ENCODE peak calls at places on chromosome 3, in eight cellular contexts. One of them, this sample, is unnamed.

GRCh38 chr3:161070252-161070930 is 34.8 kb downstream of the B3GALNT1 start:
- DNase-seq in neural progenitor cell: peak; percentile 19
- DNase-seq in body of pancreas: peak; percentile 8
- DNase-seq in colonic mucosa: no peak
- DNase-seq in aorta: no peak
- DNase-seq in DND-41: no peak
- DNase-seq in MM.1S: no peak
- DNase-seq in HCT116: no peak
- DNase-seq in this sample: no peak

GRCh38 chr3:35966629-35967464 is 327.5 kb downstream of the ARPP21 start:
- DNase-seq in colonic mucosa: no peak
- DNase-seq in HCT116: no peak
- DNase-seq in MM.1S: no peak
- DNase-seq in aorta: no peak
- DNase-seq in DND-41: no peak
- DNase-seq in neural progenitor cell: no peak
- DNase-seq in body of pancreas: no peak
- DNase-seq in this sample: no peak

GRCh38 chr3:4820296-4821121 is 158.7 kb upstream of the BHLHE40 start:
- DNase-seq in HCT116: no peak
- DNase-seq in DND-41: peak; percentile 98
- DNase-seq in MM.1S: no peak
- DNase-seq in aorta: no peak
- DNase-seq in neural progenitor cell: no peak
- DNase-seq in colonic mucosa: no peak
- DNase-seq in body of pancreas: no peak
- DNase-seq in this sample: no peak

GRCh38 chr3:29561651-29562050 is 280.8 kb downstream of the RBMS3 start:
- DNase-seq in neural progenitor cell: no peak
- DNase-seq in HCT116: no peak
- DNase-seq in MM.1S: no peak
- DNase-seq in aorta: no peak
- DNase-seq in body of pancreas: no peak
- DNase-seq in colonic mucosa: no peak
- DNase-seq in DND-41: no peak
- DNase-seq in this sample: no peak

GRCh38 chr3:13348100-13348499 is 72.0 kb downstream of the NUP210 start:
- DNase-seq in HCT116: no peak
- DNase-seq in neural progenitor cell: no peak
- DNase-seq in DND-41: no peak
- DNase-seq in body of pancreas: no peak
- DNase-seq in colonic mucosa: no peak
- DNase-seq in MM.1S: no peak
- DNase-seq in aorta: no peak
- DNase-seq in this sample: no peak

GRCh38 chr3:170876537-170876936 is 6.5 kb upstream of the RPL22L1 start:
- DNase-seq in neural progenitor cell: no peak
- DNase-seq in aorta: no peak
- DNase-seq in HCT116: no peak
- DNase-seq in DND-41: no peak
- DNase-seq in MM.1S: no peak
- DNase-seq in body of pancreas: no peak
- DNase-seq in colonic mucosa: no peak
- DNase-seq in this sample: no peak

GRCh38 chr3:189270248-189270832 is 98.6 kb downstream of the TPRG1 start:
- DNase-seq in neural progenitor cell: peak; percentile 74
- DNase-seq in MM.1S: peak; percentile 75
- DNase-seq in body of pancreas: peak; percentile 66
- DNase-seq in HCT116: peak; percentile 73
- DNase-seq in aorta: peak; percentile 72
- DNase-seq in DND-41: peak; percentile 39
- DNase-seq in colonic mucosa: peak; percentile 67
- DNase-seq in this sample: peak; percentile 51

GRCh38 chr3:192482809-192483208 is 244.5 kb downstream of the FGF12 start:
- DNase-seq in colonic mucosa: no peak
- DNase-seq in body of pancreas: no peak
- DNase-seq in neural progenitor cell: no peak
- DNase-seq in DND-41: no peak
- DNase-seq in HCT116: no peak
- DNase-seq in MM.1S: no peak
- DNase-seq in aorta: no peak
- DNase-seq in this sample: no peak

GRCh38 chr3:120429921-120430361 is 20.9 kb downstream of the FSTL1 start:
- DNase-seq in HCT116: no peak
- DNase-seq in neural progenitor cell: no peak
- DNase-seq in aorta: no peak
- DNase-seq in colonic mucosa: no peak
- DNase-seq in body of pancreas: no peak
- DNase-seq in MM.1S: no peak
- DNase-seq in DND-41: no peak
- DNase-seq in this sample: no peak

GRCh38 chr3:12490547-12490946 is 6.3 kb downstream of the TSEN2 start:
- DNase-seq in colonic mucosa: no peak
- DNase-seq in neural progenitor cell: no peak
- DNase-seq in body of pancreas: no peak
- DNase-seq in DND-41: no peak
- DNase-seq in MM.1S: no peak
- DNase-seq in aorta: no peak
- DNase-seq in HCT116: no peak
- DNase-seq in this sample: no peak

GRCh38 chr3:186121968-186122367 is 13.1 kb upstream of the ETV5 start:
- DNase-seq in body of pancreas: peak; percentile 90
- DNase-seq in HCT116: no peak
- DNase-seq in MM.1S: no peak
- DNase-seq in neural progenitor cell: no peak
- DNase-seq in DND-41: no peak
- DNase-seq in aorta: no peak
- DNase-seq in colonic mucosa: no peak
- DNase-seq in this sample: no peak

GRCh38 chr3:120907659-120908029 is 361 bp upstream of the STXBP5L start:
- DNase-seq in body of pancreas: no peak
- DNase-seq in HCT116: no peak
- DNase-seq in neural progenitor cell: no peak
- DNase-seq in DND-41: no peak
- DNase-seq in colonic mucosa: no peak
- DNase-seq in aorta: no peak
- DNase-seq in MM.1S: no peak
- DNase-seq in this sample: no peak

GRCh38 chr3:111589303-111590095 is 5.6 kb downstream of the ZBED2 start:
- DNase-seq in aorta: no peak
- DNase-seq in neural progenitor cell: no peak
- DNase-seq in MM.1S: no peak
- DNase-seq in HCT116: no peak
- DNase-seq in body of pancreas: no peak
- DNase-seq in DND-41: no peak
- DNase-seq in colonic mucosa: no peak
- DNase-seq in this sample: no peak

GRCh38 chr3:86969500-86970189 is 21.3 kb downstream of the VGLL3 start:
- DNase-seq in MM.1S: peak; percentile 56
- DNase-seq in aorta: no peak
- DNase-seq in HCT116: peak; percentile 38
- DNase-seq in colonic mucosa: peak; percentile 35
- DNase-seq in body of pancreas: peak; percentile 42
- DNase-seq in neural progenitor cell: peak; percentile 54
- DNase-seq in DND-41: peak; percentile 23
- DNase-seq in this sample: peak; percentile 27

GRCh38 chr3:99920530-99921376 is 103.1 kb downstream of the CMSS1 start:
- DNase-seq in aorta: peak; percentile 75
- DNase-seq in DND-41: no peak
- DNase-seq in neural progenitor cell: peak; percentile 32
- DNase-seq in body of pancreas: peak; percentile 81
- DNase-seq in MM.1S: no peak
- DNase-seq in colonic mucosa: peak; percentile 83
- DNase-seq in HCT116: no peak
- DNase-seq in this sample: peak; percentile 87
- H3K4me3 ChIP-seq in aorta: no peak overlapping the region
- H3K4me3 ChIP-seq in DND-41: no peak overlapping the region
- H3K4me3 ChIP-seq in neural progenitor cell: no peak overlapping the region
- H3K4me3 ChIP-seq in body of pancreas: no peak overlapping the region
- H3K4me3 ChIP-seq in MM.1S: no peak overlapping the region
- H3K4me3 ChIP-seq in colonic mucosa: no peak overlapping the region
- H3K4me3 ChIP-seq in HCT116: no peak overlapping the region
- H3K4me3 ChIP-seq in this sample: no peak overlapping the region

GRCh38 chr3:43411429-43411828 is 125.1 kb downstream of the SNRK start:
- DNase-seq in HCT116: no peak
- DNase-seq in DND-41: no peak
- DNase-seq in MM.1S: no peak
- DNase-seq in colonic mucosa: no peak
- DNase-seq in body of pancreas: no peak
- DNase-seq in aorta: no peak
- DNase-seq in neural progenitor cell: no peak
- DNase-seq in this sample: no peak
- H3K27ac ChIP-seq in HCT116: no peak overlapping the region
- H3K27ac ChIP-seq in DND-41: no peak overlapping the region
- H3K27ac ChIP-seq in MM.1S: no peak overlapping the region
- H3K27ac ChIP-seq in colonic mucosa: no peak overlapping the region
- H3K27ac ChIP-seq in body of pancreas: no peak overlapping the region
- H3K27ac ChIP-seq in aorta: no peak overlapping the region
- H3K27ac ChIP-seq in neural progenitor cell: no peak overlapping the region
- H3K27ac ChIP-seq in this sample: no peak overlapping the region

GRCh38 chr3:105837143-105837740 is 31.6 kb downstream of the CBLB start:
- DNase-seq in body of pancreas: no peak
- DNase-seq in HCT116: no peak
- DNase-seq in colonic mucosa: no peak
- DNase-seq in MM.1S: no peak
- DNase-seq in aorta: no peak
- DNase-seq in DND-41: no peak
- DNase-seq in neural progenitor cell: no peak
- DNase-seq in this sample: no peak
- H3K4me3 ChIP-seq in body of pancreas: no peak overlapping the region
- H3K4me3 ChIP-seq in HCT116: no peak overlapping the region
- H3K4me3 ChIP-seq in colonic mucosa: no peak overlapping the region
- H3K4me3 ChIP-seq in MM.1S: no peak overlapping the region
- H3K4me3 ChIP-seq in aorta: no peak overlapping the region
- H3K4me3 ChIP-seq in DND-41: no peak overlapping the region
- H3K4me3 ChIP-seq in neural progenitor cell: no peak overlapping the region
- H3K4me3 ChIP-seq in this sample: no peak overlapping the region

GRCh38 chr3:32077260-32078084 is 28.9 kb upstream of the GPD1L start:
- DNase-seq in aorta: no peak
- DNase-seq in MM.1S: no peak
- DNase-seq in colonic mucosa: peak; percentile 88
- DNase-seq in neural progenitor cell: no peak
- DNase-seq in HCT116: no peak
- DNase-seq in body of pancreas: no peak
- DNase-seq in DND-41: no peak
- DNase-seq in this sample: no peak
- H3K27ac ChIP-seq in aorta: no peak overlapping the region
- H3K27ac ChIP-seq in MM.1S: no peak overlapping the region
- H3K27ac ChIP-seq in colonic mucosa: peak overlapping the region; percentile 89
- H3K27ac ChIP-seq in neural progenitor cell: no peak overlapping the region
- H3K27ac ChIP-seq in HCT116: no peak overlapping the region
- H3K27ac ChIP-seq in body of pancreas: no peak overlapping the region
- H3K27ac ChIP-seq in DND-41: no peak overlapping the region
- H3K27ac ChIP-seq in this sample: no peak overlapping the region

GRCh38 chr3:137768021-137768360 is 3.9 kb downstream of the SOX14 start:
- DNase-seq in HCT116: no peak
- DNase-seq in body of pancreas: no peak
- DNase-seq in colonic mucosa: no peak
- DNase-seq in MM.1S: no peak
- DNase-seq in neural progenitor cell: peak; percentile 36
- DNase-seq in aorta: no peak
- DNase-seq in DND-41: no peak
- DNase-seq in this sample: no peak
- H3K4me3 ChIP-seq in HCT116: no peak overlapping the region
- H3K4me3 ChIP-seq in body of pancreas: no peak overlapping the region
- H3K4me3 ChIP-seq in colonic mucosa: peak overlapping the region; percentile 11
- H3K4me3 ChIP-seq in MM.1S: no peak overlapping the region
- H3K4me3 ChIP-seq in neural progenitor cell: peak overlapping the region; percentile 40
- H3K4me3 ChIP-seq in aorta: peak overlapping the region; percentile 34
- H3K4me3 ChIP-seq in DND-41: no peak overlapping the region
- H3K4me3 ChIP-seq in this sample: no peak overlapping the region

DNA sequence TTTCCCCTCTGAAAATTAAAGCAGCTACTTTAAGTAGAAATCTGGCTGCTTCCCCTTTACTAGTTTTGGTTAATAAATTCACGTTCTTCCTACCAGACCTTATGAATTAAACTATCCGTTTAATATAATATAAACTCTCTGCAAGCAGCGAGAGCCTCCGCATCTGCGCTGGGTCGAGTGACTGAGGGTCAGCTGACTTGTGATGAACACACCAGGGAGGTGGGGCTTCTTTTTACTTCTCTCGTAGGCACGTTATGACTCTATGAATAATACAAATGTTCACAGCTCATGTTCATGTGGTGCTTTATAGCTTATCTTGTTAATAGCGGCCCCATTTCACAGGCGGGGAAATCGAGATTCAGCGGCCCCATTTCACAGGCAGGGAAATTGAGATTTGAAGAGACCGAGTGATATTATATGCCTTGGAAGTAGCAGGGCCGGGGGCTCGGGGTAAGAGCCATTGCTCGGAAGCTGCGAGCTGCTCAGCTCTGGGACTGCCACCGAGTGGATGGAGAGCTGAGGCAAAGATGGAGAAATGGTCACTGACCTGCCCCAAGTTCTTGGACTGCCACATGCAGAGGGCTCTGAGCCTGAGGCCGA is 8.3 kb downstream of the MUC4 start:
- DNase-seq in DND-41: no peak
- DNase-seq in neural progenitor cell: no peak
- DNase-seq in HCT116: no peak
- DNase-seq in MM.1S: no peak
- DNase-seq in body of pancreas: peak; percentile 29
- DNase-seq in aorta: peak; percentile 35
- DNase-seq in colonic mucosa: peak; percentile 32
- DNase-seq in this sample: no peak
- H3K27ac ChIP-seq in DND-41: no peak overlapping the region
- H3K27ac ChIP-seq in neural progenitor cell: no peak overlapping the region
- H3K27ac ChIP-seq in HCT116: no peak overlapping the region
- H3K27ac ChIP-seq in MM.1S: no peak overlapping the region
- H3K27ac ChIP-seq in body of pancreas: no peak overlapping the region
- H3K27ac ChIP-seq in aorta: no peak overlapping the region
- H3K27ac ChIP-seq in colonic mucosa: peak overlapping the region; percentile 76
- H3K27ac ChIP-seq in this sample: no peak overlapping the region

GRCh38 chr3:56720836-56721235 is 37.8 kb upstream of the TASOR start:
- DNase-seq in HCT116: no peak
- DNase-seq in neural progenitor cell: no peak
- DNase-seq in colonic mucosa: no peak
- DNase-seq in aorta: no peak
- DNase-seq in DND-41: no peak
- DNase-seq in MM.1S: no peak
- DNase-seq in body of pancreas: no peak
- DNase-seq in this sample: no peak

GRCh38 chr3:56724580-56725142 is 41.6 kb upstream of the TASOR start:
- DNase-seq in aorta: no peak
- DNase-seq in DND-41: no peak
- DNase-seq in colonic mucosa: no peak
- DNase-seq in neural progenitor cell: no peak
- DNase-seq in body of pancreas: no peak
- DNase-seq in HCT116: no peak
- DNase-seq in MM.1S: peak; percentile 9
- DNase-seq in this sample: no peak

GRCh38 chr3:56725175-56725574 is 42.1 kb upstream of the TASOR start:
- DNase-seq in MM.1S: peak; percentile 92
- DNase-seq in aorta: no peak
- DNase-seq in HCT116: no peak
- DNase-seq in body of pancreas: no peak
- DNase-seq in DND-41: peak; percentile 60
- DNase-seq in colonic mucosa: no peak
- DNase-seq in neural progenitor cell: no peak
- DNase-seq in this sample: no peak
- H3K4me3 ChIP-seq in MM.1S: peak overlapping the region; percentile 33
- H3K4me3 ChIP-seq in aorta: no peak overlapping the region
- H3K4me3 ChIP-seq in HCT116: no peak overlapping the region
- H3K4me3 ChIP-seq in body of pancreas: no peak overlapping the region
- H3K4me3 ChIP-seq in DND-41: no peak overlapping the region
- H3K4me3 ChIP-seq in colonic mucosa: no peak overlapping the region
- H3K4me3 ChIP-seq in neural progenitor cell: no peak overlapping the region
- H3K4me3 ChIP-seq in this sample: no peak overlapping the region

This sample was measured in WERI-Rb-1.